ENCODE peak calls at places on chromosomes 13 and 19, in eight cellular contexts. One of them, this sample, is unnamed.

GRCh38 chr13:110407531-110407930 is 100.4 kb downstream of the COL4A2 start:
- DNase-seq in iris pigment epithelial cell: no peak
- DNase-seq in activated naive CD8-positive, alpha-beta T cell treated with anti-CD3 and anti-CD28 coated beads for 36 hours: no peak
- DNase-seq in MM.1S: no peak
- DNase-seq in stimulated activated CD8-positive, alpha-beta memory T cell treated with anti-CD3 and anti-CD28 coated beads, Interleukin-4, amount 100 ng/mL, for 1 hour: no peak
- DNase-seq in H54: no peak
- DNase-seq in T-helper 22 cell: no peak
- DNase-seq in NCI-H2081 treated with DMSO at 0.1 percent for 48 hours: no peak
- DNase-seq in this sample: no peak

GRCh38 chr13:110073982-110074381 is 233.0 kb downstream of the COL4A1 start:
- DNase-seq in iris pigment epithelial cell: no peak
- DNase-seq in activated naive CD8-positive, alpha-beta T cell treated with anti-CD3 and anti-CD28 coated beads for 36 hours: no peak
- DNase-seq in MM.1S: no peak
- DNase-seq in stimulated activated CD8-positive, alpha-beta memory T cell treated with anti-CD3 and anti-CD28 coated beads, Interleukin-4, amount 100 ng/mL, for 1 hour: no peak
- DNase-seq in H54: no peak
- DNase-seq in T-helper 22 cell: no peak
- DNase-seq in NCI-H2081 treated with DMSO at 0.1 percent for 48 hours: no peak
- DNase-seq in this sample: no peak

GRCh38 chr13:20633802-20634201 is 66.8 kb downstream of the IFT88 start:
- DNase-seq in iris pigment epithelial cell: no peak
- DNase-seq in activated naive CD8-positive, alpha-beta T cell treated with anti-CD3 and anti-CD28 coated beads for 36 hours: no peak
- DNase-seq in MM.1S: no peak
- DNase-seq in stimulated activated CD8-positive, alpha-beta memory T cell treated with anti-CD3 and anti-CD28 coated beads, Interleukin-4, amount 100 ng/mL, for 1 hour: no peak
- DNase-seq in H54: no peak
- DNase-seq in T-helper 22 cell: no peak
- DNase-seq in NCI-H2081 treated with DMSO at 0.1 percent for 48 hours: no peak
- DNase-seq in this sample: no peak

GRCh38 chr19:23800281-23800680 is 41.6 kb upstream of the ZNF681 start:
- DNase-seq in iris pigment epithelial cell: no peak
- DNase-seq in activated naive CD8-positive, alpha-beta T cell treated with anti-CD3 and anti-CD28 coated beads for 36 hours: no peak
- DNase-seq in MM.1S: no peak
- DNase-seq in stimulated activated CD8-positive, alpha-beta memory T cell treated with anti-CD3 and anti-CD28 coated beads, Interleukin-4, amount 100 ng/mL, for 1 hour: no peak
- DNase-seq in H54: no peak
- DNase-seq in T-helper 22 cell: no peak
- DNase-seq in NCI-H2081 treated with DMSO at 0.1 percent for 48 hours: no peak
- DNase-seq in this sample: no peak

GRCh38 chr13:44371421-44371820 is 2.2 kb upstream of the SERP2 start:
- DNase-seq in iris pigment epithelial cell: no peak
- DNase-seq in activated naive CD8-positive, alpha-beta T cell treated with anti-CD3 and anti-CD28 coated beads for 36 hours: no peak
- DNase-seq in MM.1S: no peak
- DNase-seq in stimulated activated CD8-positive, alpha-beta memory T cell treated with anti-CD3 and anti-CD28 coated beads, Interleukin-4, amount 100 ng/mL, for 1 hour: no peak
- DNase-seq in H54: no peak
- DNase-seq in T-helper 22 cell: no peak
- DNase-seq in NCI-H2081 treated with DMSO at 0.1 percent for 48 hours: no peak
- DNase-seq in this sample: no peak

GRCh38 chr19:45455707-45456499 is 11.9 kb upstream of the FOSB start:
- DNase-seq in iris pigment epithelial cell: peak
- DNase-seq in activated naive CD8-positive, alpha-beta T cell treated with anti-CD3 and anti-CD28 coated beads for 36 hours: peak
- DNase-seq in MM.1S: no peak
- DNase-seq in stimulated activated CD8-positive, alpha-beta memory T cell treated with anti-CD3 and anti-CD28 coated beads, Interleukin-4, amount 100 ng/mL, for 1 hour: peak
- DNase-seq in H54: peak
- DNase-seq in T-helper 22 cell: peak
- DNase-seq in NCI-H2081 treated with DMSO at 0.1 percent for 48 hours: no peak
- DNase-seq in this sample: peak

GRCh38 chr19:3606174-3606689 is 443 bp downstream of the TBXA2R start:
- DNase-seq in iris pigment epithelial cell: no peak
- DNase-seq in activated naive CD8-positive, alpha-beta T cell treated with anti-CD3 and anti-CD28 coated beads for 36 hours: peak
- DNase-seq in MM.1S: peak
- DNase-seq in stimulated activated CD8-positive, alpha-beta memory T cell treated with anti-CD3 and anti-CD28 coated beads, Interleukin-4, amount 100 ng/mL, for 1 hour: no peak
- DNase-seq in H54: peak
- DNase-seq in T-helper 22 cell: no peak
- DNase-seq in NCI-H2081 treated with DMSO at 0.1 percent for 48 hours: no peak
- DNase-seq in this sample: peak

GRCh38 chr19:3468211-3468610 is 12.1 kb downstream of the SMIM24 start:
- DNase-seq in iris pigment epithelial cell: no peak
- DNase-seq in activated naive CD8-positive, alpha-beta T cell treated with anti-CD3 and anti-CD28 coated beads for 36 hours: no peak
- DNase-seq in MM.1S: no peak
- DNase-seq in stimulated activated CD8-positive, alpha-beta memory T cell treated with anti-CD3 and anti-CD28 coated beads, Interleukin-4, amount 100 ng/mL, for 1 hour: no peak
- DNase-seq in H54: no peak
- DNase-seq in T-helper 22 cell: no peak
- DNase-seq in NCI-H2081 treated with DMSO at 0.1 percent for 48 hours: no peak
- DNase-seq in this sample: no peak

GRCh38 chr13:90633849-90634248 is 713.6 kb upstream of the MIR17HG start:
- DNase-seq in iris pigment epithelial cell: no peak
- DNase-seq in activated naive CD8-positive, alpha-beta T cell treated with anti-CD3 and anti-CD28 coated beads for 36 hours: no peak
- DNase-seq in MM.1S: no peak
- DNase-seq in stimulated activated CD8-positive, alpha-beta memory T cell treated with anti-CD3 and anti-CD28 coated beads, Interleukin-4, amount 100 ng/mL, for 1 hour: no peak
- DNase-seq in H54: no peak
- DNase-seq in T-helper 22 cell: no peak
- DNase-seq in NCI-H2081 treated with DMSO at 0.1 percent for 48 hours: no peak
- DNase-seq in this sample: no peak

GRCh38 chr19:45922281-45922680 is 7.7 kb upstream of the NANOS2 start:
- DNase-seq in iris pigment epithelial cell: peak
- DNase-seq in activated naive CD8-positive, alpha-beta T cell treated with anti-CD3 and anti-CD28 coated beads for 36 hours: no peak
- DNase-seq in MM.1S: no peak
- DNase-seq in stimulated activated CD8-positive, alpha-beta memory T cell treated with anti-CD3 and anti-CD28 coated beads, Interleukin-4, amount 100 ng/mL, for 1 hour: no peak
- DNase-seq in H54: no peak
- DNase-seq in T-helper 22 cell: no peak
- DNase-seq in NCI-H2081 treated with DMSO at 0.1 percent for 48 hours: no peak
- DNase-seq in this sample: no peak

GRCh38 chr13:73225983-73226382 is 167.2 kb downstream of the KLF5 start:
- DNase-seq in iris pigment epithelial cell: no peak
- DNase-seq in activated naive CD8-positive, alpha-beta T cell treated with anti-CD3 and anti-CD28 coated beads for 36 hours: no peak
- DNase-seq in MM.1S: no peak
- DNase-seq in stimulated activated CD8-positive, alpha-beta memory T cell treated with anti-CD3 and anti-CD28 coated beads, Interleukin-4, amount 100 ng/mL, for 1 hour: no peak
- DNase-seq in H54: no peak
- DNase-seq in T-helper 22 cell: no peak
- DNase-seq in NCI-H2081 treated with DMSO at 0.1 percent for 48 hours: no peak
- DNase-seq in this sample: no peak

GRCh38 chr13:96768524-96768923 is 225.8 kb downstream of the OXGR1 start:
- DNase-seq in iris pigment epithelial cell: peak
- DNase-seq in activated naive CD8-positive, alpha-beta T cell treated with anti-CD3 and anti-CD28 coated beads for 36 hours: no peak
- DNase-seq in MM.1S: no peak
- DNase-seq in stimulated activated CD8-positive, alpha-beta memory T cell treated with anti-CD3 and anti-CD28 coated beads, Interleukin-4, amount 100 ng/mL, for 1 hour: no peak
- DNase-seq in H54: no peak
- DNase-seq in T-helper 22 cell: no peak
- DNase-seq in NCI-H2081 treated with DMSO at 0.1 percent for 48 hours: no peak
- DNase-seq in this sample: no peak

GRCh38 chr19:23436944-23437343 is 41.7 kb upstream of the ZNF91 start:
- DNase-seq in iris pigment epithelial cell: no peak
- DNase-seq in activated naive CD8-positive, alpha-beta T cell treated with anti-CD3 and anti-CD28 coated beads for 36 hours: no peak
- DNase-seq in MM.1S: peak
- DNase-seq in stimulated activated CD8-positive, alpha-beta memory T cell treated with anti-CD3 and anti-CD28 coated beads, Interleukin-4, amount 100 ng/mL, for 1 hour: no peak
- DNase-seq in H54: no peak
- DNase-seq in T-helper 22 cell: no peak
- DNase-seq in NCI-H2081 treated with DMSO at 0.1 percent for 48 hours: no peak
- DNase-seq in this sample: no peak

GRCh38 chr19:14476663-14477401 is 1.7 kb upstream of the PTGER1 start:
- DNase-seq in iris pigment epithelial cell: peak
- DNase-seq in activated naive CD8-positive, alpha-beta T cell treated with anti-CD3 and anti-CD28 coated beads for 36 hours: no peak
- DNase-seq in MM.1S: no peak
- DNase-seq in stimulated activated CD8-positive, alpha-beta memory T cell treated with anti-CD3 and anti-CD28 coated beads, Interleukin-4, amount 100 ng/mL, for 1 hour: peak
- DNase-seq in H54: peak
- DNase-seq in T-helper 22 cell: no peak
- DNase-seq in NCI-H2081 treated with DMSO at 0.1 percent for 48 hours: no peak
- DNase-seq in this sample: peak

GRCh38 chr19:48660854-48661731 is 11.7 kb downstream of the NTN5 start:
- DNase-seq in iris pigment epithelial cell: peak
- DNase-seq in activated naive CD8-positive, alpha-beta T cell treated with anti-CD3 and anti-CD28 coated beads for 36 hours: peak
- DNase-seq in MM.1S: peak
- DNase-seq in stimulated activated CD8-positive, alpha-beta memory T cell treated with anti-CD3 and anti-CD28 coated beads, Interleukin-4, amount 100 ng/mL, for 1 hour: peak
- DNase-seq in H54: peak
- DNase-seq in T-helper 22 cell: peak
- DNase-seq in NCI-H2081 treated with DMSO at 0.1 percent for 48 hours: peak
- DNase-seq in this sample: peak

GRCh38 chr13:94707400-94708021 is 4.8 kb downstream of the SOX21 start:
- DNase-seq in iris pigment epithelial cell: no peak
- DNase-seq in activated naive CD8-positive, alpha-beta T cell treated with anti-CD3 and anti-CD28 coated beads for 36 hours: no peak
- DNase-seq in MM.1S: no peak
- DNase-seq in stimulated activated CD8-positive, alpha-beta memory T cell treated with anti-CD3 and anti-CD28 coated beads, Interleukin-4, amount 100 ng/mL, for 1 hour: no peak
- DNase-seq in H54: no peak
- DNase-seq in T-helper 22 cell: no peak
- DNase-seq in NCI-H2081 treated with DMSO at 0.1 percent for 48 hours: no peak
- DNase-seq in this sample: peak

GRCh38 chr19:31164666-31165265 is 184.5 kb downstream of the TSHZ3 start:
- DNase-seq in iris pigment epithelial cell: no peak
- DNase-seq in activated naive CD8-positive, alpha-beta T cell treated with anti-CD3 and anti-CD28 coated beads for 36 hours: no peak
- DNase-seq in MM.1S: no peak
- DNase-seq in stimulated activated CD8-positive, alpha-beta memory T cell treated with anti-CD3 and anti-CD28 coated beads, Interleukin-4, amount 100 ng/mL, for 1 hour: no peak
- DNase-seq in H54: no peak
- DNase-seq in T-helper 22 cell: no peak
- DNase-seq in NCI-H2081 treated with DMSO at 0.1 percent for 48 hours: no peak
- DNase-seq in this sample: no peak